ENCODE peak calls at places on chromosomes 5 and 9, in four cellular contexts. C, O, K and D are unnamed samples.

GRCh38 chr5:141740885-141741284 is 58.9 kb upstream of the ARAP3 start:
- DNase-seq in C (no peak), O (no peak), K (no peak), D (no peak)

GRCh38 chr5:36374275-36374862 is 72.7 kb upstream of the RANBP3L start:
- DNase-seq in C (no peak), O (no peak), K (peak; percentile 96), D (no peak)

GRCh38 chr9:125674981-125675973 is 31.7 kb downstream of the MAPKAP1 start:
- DNase-seq in C (no peak), O (no peak), K (peak; percentile 93), D (no peak)

GRCh38 chr5:150538007-150538917 is 30.3 kb downstream of the NDST1 start:
- DNase-seq in C (no peak), O (no peak), K (peak; percentile 76), D (peak; percentile 19)

GRCh38 chr5:154260224-154260859 is 69.8 kb downstream of the GALNT10 start:
- DNase-seq in C (no peak), O (no peak), K (peak; percentile 56), D (no peak)

GRCh38 chr5:133052317-133053175 is 733 bp downstream of the HSPA4 start:
- DNase-seq in C (peak; percentile 60), O (peak; percentile 58), K (peak; percentile 52), D (peak; percentile 82)

GRCh38 chr5:112846556-112846955 is 14.5 kb upstream of the SRP19 start:
- DNase-seq in C (no peak), O (no peak), K (no peak), D (no peak)

GRCh38 chr5:31585519-31586270 is 53.2 kb upstream of the PDZD2 start:
- DNase-seq in C (no peak), O (no peak), K (peak; percentile 62), D (no peak)

GRCh38 chr5:59171131-59171530 is 588.3 kb downstream of the RAB3C start:
- DNase-seq in C (no peak), O (no peak), K (no peak), D (no peak)

GRCh38 chr9:84493284-84493947 is 152.9 kb upstream of the SLC28A3 start:
- DNase-seq in C (no peak), O (no peak), K (no peak), D (no peak)

DNA sequence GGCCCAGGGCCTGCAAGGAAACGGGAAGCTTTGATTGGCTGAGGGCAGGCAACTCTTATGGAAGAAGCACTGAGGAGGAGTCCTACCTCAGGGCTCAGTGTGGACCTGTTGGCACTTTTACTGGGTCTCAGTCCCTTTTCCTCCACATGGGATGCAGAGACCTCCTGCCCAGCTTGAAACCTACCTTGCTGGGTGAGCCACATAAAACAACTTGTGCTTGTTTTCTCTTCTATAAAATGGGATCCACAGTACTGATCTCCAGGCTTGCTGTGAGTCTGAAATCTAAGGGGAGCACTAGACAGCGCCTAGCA is 4.0 kb upstream of the SET start:
- DNase-seq in C (no peak), O (no peak), K (no peak), D (no peak)
- H3K4me3 ChIP-seq in C (no peak overlapping the region), O (peak overlapping the region; percentile 49), K (no peak overlapping the region), D (no peak overlapping the region)

DNA sequence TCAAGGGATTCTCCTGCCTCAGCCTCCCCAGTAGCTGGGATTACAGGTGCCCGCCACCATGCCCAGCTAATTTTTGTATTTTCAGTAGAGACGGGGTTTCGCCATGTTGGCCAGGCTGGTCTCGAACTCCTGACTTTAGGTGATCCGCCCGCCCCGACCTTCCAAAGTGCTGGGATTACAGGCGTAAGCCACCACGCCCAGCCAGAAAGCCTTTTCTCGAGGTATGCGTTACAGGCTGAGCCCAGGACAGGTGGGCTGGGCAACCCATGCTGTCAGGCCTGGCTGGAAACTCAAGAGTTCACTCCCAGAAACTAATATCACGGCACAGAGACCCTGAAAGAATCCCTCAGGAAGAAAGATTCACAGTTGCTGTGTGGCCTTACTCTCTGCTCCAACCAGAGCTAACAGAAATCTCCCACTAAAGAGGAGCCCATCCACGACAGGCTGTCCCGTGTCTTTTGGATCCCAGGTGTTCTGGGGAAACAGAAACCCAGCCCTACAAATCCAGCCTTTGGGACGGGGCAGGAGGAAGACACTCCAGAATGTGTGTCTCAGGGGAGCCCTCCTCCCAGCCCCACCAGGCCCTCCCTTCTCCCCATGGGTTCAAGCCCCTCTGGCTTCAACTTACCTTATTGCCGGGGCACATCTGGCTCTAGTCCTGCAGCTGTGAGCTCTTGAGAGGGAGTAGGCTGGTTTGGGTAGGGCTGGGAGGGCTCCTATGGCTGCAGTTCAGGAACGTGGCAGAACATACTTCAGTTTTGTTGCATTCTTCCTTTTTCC is at the start of gene TIFAB:
- DNase-seq in C (no peak), O (no peak), K (no peak), D (no peak)
- H3K4me1 ChIP-seq in C (peaks cover 17% of the 10 kb centered on the region), O (no peaks in the 10 kb centered on the region), K (peaks cover 3% of the 10 kb centered on the region), D (no peaks in the 10 kb centered on the region)

DNA sequence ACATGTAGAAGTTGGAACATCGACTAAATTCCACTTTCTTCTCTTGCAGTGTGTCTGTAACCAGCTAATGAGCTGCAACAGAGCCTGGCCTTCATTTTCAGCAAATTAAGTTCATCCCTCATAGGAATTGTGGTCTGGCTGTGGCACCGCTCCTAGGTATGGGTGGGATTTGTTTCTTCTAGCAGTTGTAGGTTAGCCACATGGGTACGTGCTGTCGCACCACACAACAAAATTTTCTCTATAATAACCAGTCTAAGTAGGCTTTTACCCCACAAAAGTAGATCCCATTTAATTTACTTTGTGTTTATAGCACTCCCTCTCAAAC is 59.9 kb upstream of the MEF2C start:
- DNase-seq in C (no peak), O (no peak), K (no peak), D (no peak)
- H3K4me3 ChIP-seq in C (no peak overlapping the region), O (no peak overlapping the region), K (no peak overlapping the region), D (no peak overlapping the region)

GRCh38 chr9:107079589-107079988 is 203.5 kb upstream of the RAD23B start:
- DNase-seq in C (no peak), O (no peak), K (no peak), D (no peak)
- H3K4me1 ChIP-seq in C (no peaks in the 10 kb centered on the region), O (no peaks in the 10 kb centered on the region), K (no peaks in the 10 kb centered on the region), D (peaks cover 3% of the 10 kb centered on the region)

GRCh38 chr5:174725991-174726601 is 1.7 kb downstream of the MSX2 start:
- DNase-seq in C (no peak), O (no peak), K (no peak), D (no peak)

GRCh38 chr5:174723315-174723978 is 935 bp upstream of the MSX2 start:
- DNase-seq in C (no peak), O (no peak), K (no peak), D (no peak)

GRCh38 chr5:174725261-174725990 is 1.0 kb downstream of the MSX2 start:
- DNase-seq in C (no peak), O (no peak), K (peak; percentile 28), D (no peak)

GRCh38 chr5:174723979-174724483 is 351 bp upstream of the MSX2 start:
- DNase-seq in C (no peak), O (no peak), K (peak; percentile 37), D (no peak)

GRCh38 chr5:174724484-174725260 is at the start of gene MSX2:
- DNase-seq in C (peak; percentile 92), O (peak; percentile 84), K (peak; percentile 90), D (peak; percentile 87)
- H3K4me3 ChIP-seq in C (peak within 1 kb of the TSS; percentile 70), O (peak within 1 kb of the TSS; percentile 63), K (peak within 1 kb of the TSS; percentile 49), D (no peak within 1 kb of the TSS)